ENCODE peak calls at places on chromosomes 4 and X, in eight cellular contexts. X is upper lobe of right lung, W is Karpas-422, S is psoas muscle, E is tibial nerve, I is colonic mucosa, L is GM12878, A is uterus. N is an unnamed sample. For H3K4me1 and H3K36me3, the result is how much of the 10 kb centered on the place peaks cover.

GRCh38 chr4:114807759-114808404 is 209.3 kb downstream of the UGT8 start:
- DNase-seq in X (no peak), W (peak), S (no peak), E (no peak), I (peak), L (no peak), A (no peak), N (no peak)

GRCh38 chrX:37684426-37684825 is 1.2 kb upstream of the XK start:
- DNase-seq in X (no peak), W (no peak), S (no peak), E (no peak), I (no peak), L (no peak), A (no peak), N (peak)

GRCh38 chr4:45578874-45579273 is 545.0 kb downstream of the GABRG1 start:
- DNase-seq in X (no peak), W (no peak), S (no peak), E (no peak), I (no peak), L (no peak), A (no peak), N (no peak)

GRCh38 chr4:188887905-188888304 is 748.7 kb downstream of the TRIML1 start:
- DNase-seq in X (no peak), W (no peak), S (no peak), E (no peak), I (no peak), L (no peak), A (no peak), N (no peak)

GRCh38 chrX:989959-990510 is 222.4 kb downstream of the CRLF2 start:
- DNase-seq in X (peak), W (peak), S (peak), E (peak), I (peak), L (peak), A (peak), N (no peak)

GRCh38 chrX:132216806-132217202 is 2.4 kb downstream of the RAP2C start:
- DNase-seq in X (no peak), W (peak), S (no peak), E (no peak), I (no peak), L (no peak), A (no peak), N (no peak)

GRCh38 chrX:104987063-104987462 is 233.4 kb downstream of the TEX13A start:
- DNase-seq in X (no peak), W (no peak), S (no peak), E (no peak), I (no peak), L (no peak), A (no peak), N (no peak)

GRCh38 chr4:7805533-7806079 is 134.1 kb downstream of the AFAP1 start:
- DNase-seq in X (peak), W (no peak), S (peak), E (no peak), I (no peak), L (no peak), A (no peak), N (no peak)

DNA sequence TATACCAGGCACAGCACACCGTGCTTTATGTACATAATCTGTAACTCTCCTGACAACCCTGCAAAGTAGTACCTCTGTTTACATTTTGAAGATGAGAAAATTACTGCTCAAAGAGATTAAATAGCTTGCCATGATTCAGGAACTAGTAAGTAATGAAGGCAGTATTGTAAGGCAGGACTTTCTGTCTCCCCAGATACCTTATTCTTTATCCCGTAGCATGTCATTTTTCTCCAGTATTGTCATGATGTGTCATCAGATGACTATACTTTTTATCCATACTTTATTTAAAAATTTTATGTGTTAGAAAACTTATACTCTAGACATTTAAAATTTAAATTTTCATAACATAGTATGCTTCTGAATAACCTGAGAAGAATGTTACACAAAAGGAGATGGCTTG is 188.3 kb upstream of the NUDT6 start:
- DNase-seq in X (no peak), W (no peak), S (no peak), E (no peak), I (no peak), L (no peak), A (no peak), N (no peak)
- H3K27ac ChIP-seq in X (no peak), W (no peak), S (no peak), E (no peak), I (no peak), L (no peak), A (no peak), N (no peak)

GRCh38 chrX:13697440-13697839 is 8.5 kb downstream of the RAB9A start:
- DNase-seq in X (no peak), W (peak), S (no peak), E (no peak), I (no peak), L (peak), A (no peak), N (no peak)
- H3K4me1 ChIP-seq in X (under half), W (half or more), S (under half), E (under half), I (under half), L (under half), A (under half), N (under half)

DNA sequence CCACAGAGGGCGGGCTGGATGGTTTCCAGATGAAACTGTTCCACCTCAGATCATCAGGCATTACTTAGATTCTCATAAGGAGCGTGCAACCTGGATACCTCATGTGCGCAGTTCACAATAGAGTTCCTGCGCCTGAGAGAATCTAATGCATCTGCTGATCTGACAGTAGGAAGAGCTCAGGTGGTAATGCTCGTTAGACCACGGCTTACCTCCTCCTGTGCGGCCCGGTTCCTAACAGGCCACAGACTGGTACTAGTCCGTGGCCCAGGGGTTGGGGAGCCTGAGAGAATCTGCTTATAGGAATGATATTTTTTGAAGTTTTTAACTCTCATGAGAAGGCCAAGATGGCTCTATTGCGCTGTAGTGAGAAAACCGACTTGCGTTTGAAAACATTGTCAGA is 5.4 kb downstream of the NCAPG start:
- DNase-seq in X (no peak), W (no peak), S (no peak), E (no peak), I (no peak), L (no peak), A (no peak), N (no peak)
- H3K36me3 ChIP-seq in X (under half), W (half or more), S (under half), E (under half), I (under half), L (under half), A (under half), N (under half)

DNA sequence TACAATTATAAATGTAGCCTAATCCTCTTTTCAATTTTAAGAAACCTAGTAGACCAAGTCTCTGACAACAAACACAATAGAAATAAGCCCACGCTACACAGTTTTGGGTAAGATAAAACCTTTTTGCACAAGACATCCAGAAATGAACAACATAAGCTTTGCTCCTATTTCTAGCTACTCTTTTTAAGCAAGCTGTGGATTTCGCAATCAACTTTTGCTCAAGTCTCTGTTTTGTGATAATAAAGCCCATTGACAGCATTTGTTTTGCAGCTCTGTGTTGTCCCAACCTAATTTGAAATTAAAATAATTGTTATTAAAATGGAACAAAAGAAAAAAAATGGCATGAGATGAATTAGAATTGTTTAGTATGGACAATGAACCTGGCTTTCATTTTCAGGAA is 287.9 kb upstream of the PUDP start:
- DNase-seq in X (no peak), W (no peak), S (no peak), E (no peak), I (no peak), L (no peak), A (no peak), N (no peak)
- H3K27ac ChIP-seq in X (no peak), W (no peak), S (no peak), E (no peak), I (no peak), L (no peak), A (no peak), N (no peak)

GRCh38 chr4:76703123-76703490 is 194.8 kb downstream of the SOWAHB start:
- DNase-seq in X (no peak), W (no peak), S (no peak), E (no peak), I (no peak), L (no peak), A (no peak), N (no peak)

GRCh38 chr4:76698141-76698540 is 199.8 kb downstream of the SOWAHB start:
- DNase-seq in X (no peak), W (no peak), S (no peak), E (no peak), I (no peak), L (no peak), A (no peak), N (no peak)

GRCh38 chr4:76702440-76703122 is 195.4 kb downstream of the SOWAHB start:
- DNase-seq in X (no peak), W (no peak), S (no peak), E (no peak), I (no peak), L (no peak), A (no peak), N (no peak)

GRCh38 chr4:76697129-76697803 is 200.7 kb downstream of the SOWAHB start:
- DNase-seq in X (no peak), W (no peak), S (no peak), E (no peak), I (no peak), L (peak), A (no peak), N (no peak)

GRCh38 chr4:76699911-76700310 is 198.0 kb downstream of the SOWAHB start:
- DNase-seq in X (no peak), W (no peak), S (no peak), E (no peak), I (no peak), L (no peak), A (no peak), N (no peak)
- H3K4me1 ChIP-seq in X (under half), W (under half), S (under half), E (under half), I (under half), L (under half), A (under half), N (half or more)

GRCh38 chr4:6612961-6613675 is 27.4 kb upstream of the MRFAP1 start:
- DNase-seq in X (no peak), W (no peak), S (no peak), E (no peak), I (no peak), L (no peak), A (no peak), N (no peak)

GRCh38 chr4:6610856-6611430 is 29.5 kb upstream of the MRFAP1 start:
- DNase-seq in X (no peak), W (no peak), S (no peak), E (no peak), I (no peak), L (no peak), A (no peak), N (no peak)

GRCh38 chr4:6616087-6616995 is 24.1 kb upstream of the MRFAP1 start:
- DNase-seq in X (no peak), W (no peak), S (no peak), E (no peak), I (no peak), L (no peak), A (no peak), N (no peak)

GRCh38 chr4:6614701-6615230 is 25.7 kb upstream of the MRFAP1 start:
- DNase-seq in X (no peak), W (no peak), S (no peak), E (no peak), I (no peak), L (no peak), A (no peak), N (no peak)

GRCh38 chr4:6613676-6614651 is 26.5 kb upstream of the MRFAP1 start:
- DNase-seq in X (no peak), W (no peak), S (no peak), E (no peak), I (no peak), L (no peak), A (no peak), N (no peak)
- H3K36me3 ChIP-seq in X (half or more), W (under half), S (under half), E (under half), I (under half), L (under half), A (under half), N (half or more)

GRCh38 chr4:62161446-62161845 is 961.3 kb downstream of the ADGRL3 start:
- DNase-seq in X (no peak), W (no peak), S (no peak), E (no peak), I (no peak), L (no peak), A (no peak), N (no peak)
- H3K27ac ChIP-seq in X (no peak), W (no peak), S (no peak), E (no peak), I (no peak), L (no peak), A (no peak), N (no peak)

DNA sequence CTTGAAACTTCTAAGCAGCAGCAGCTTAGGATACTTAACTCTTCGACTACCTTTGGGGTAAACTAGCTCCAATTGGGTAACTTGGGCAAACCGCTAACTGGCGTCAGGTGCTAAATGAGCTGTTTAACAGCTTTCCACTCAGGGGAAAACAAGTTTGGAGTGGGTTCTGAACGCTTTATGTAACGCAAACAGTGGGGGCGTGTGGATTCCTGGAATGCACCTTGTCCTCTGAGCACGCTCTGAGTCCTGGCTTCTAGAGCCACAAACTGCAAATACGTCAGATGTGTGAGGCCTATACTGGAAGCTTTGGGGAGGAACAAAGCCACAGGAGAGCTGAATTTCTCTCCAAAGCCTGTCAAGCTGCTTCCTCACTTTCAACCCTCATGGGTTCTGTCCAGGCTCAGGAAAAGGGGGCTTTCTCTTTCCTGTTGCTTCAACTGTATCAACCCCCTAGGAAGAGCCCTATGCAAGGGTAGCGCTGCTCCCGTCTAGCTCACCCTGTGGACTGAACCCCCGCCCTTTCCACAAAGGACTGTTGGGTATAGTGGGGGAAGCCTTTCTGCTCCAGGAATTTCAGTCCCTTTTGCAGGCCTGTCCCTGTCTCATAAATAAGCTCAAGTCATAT is 4.5 kb upstream of the WDR1 start:
- DNase-seq in X (no peak), W (no peak), S (no peak), E (no peak), I (no peak), L (no peak), A (no peak), N (no peak)
- H3K4me1 ChIP-seq in X (under half), W (under half), S (under half), E (under half), I (under half), L (under half), A (under half), N (under half)